ENCODE peak calls at places on chromosomes 6 and 20, in six cellular contexts. R is NCI-H2029, B is ureter, T is neuronal stem cell, K is A172, C is Peyer's patch. M is an unnamed sample.

GRCh38 chr20:19783966-19784401 is 25.9 kb downstream of the RIN2 start:
- DNase-seq in R (peak), B (peak), T (no peak), K (peak), C (no peak), M (peak)

GRCh38 chr6:140744648-140745320 is 1370.3 kb upstream of the CITED2 start:
- DNase-seq in R (no peak), B (no peak), T (no peak), K (no peak), C (no peak), M (no peak)

GRCh38 chr6:134152767-134153485 is 100.5 kb upstream of the SLC2A12 start:
- DNase-seq in R (no peak), B (no peak), T (no peak), K (no peak), C (no peak), M (no peak)

GRCh38 chr6:165701005-165701404 is 38.0 kb upstream of the PDE10A start:
- DNase-seq in R (no peak), B (no peak), T (no peak), K (no peak), C (no peak), M (no peak)

GRCh38 chr6:161295784-161296183 is 21.9 kb upstream of the AGPAT4 start:
- DNase-seq in R (no peak), B (no peak), T (no peak), K (no peak), C (no peak), M (no peak)

GRCh38 chr20:46433051-46433450 is 26.6 kb upstream of the ELMO2 start:
- DNase-seq in R (no peak), B (no peak), T (no peak), K (peak), C (no peak), M (peak)

GRCh38 chr20:52959125-52959524 is 13.0 kb upstream of the TSHZ2 start:
- DNase-seq in R (peak), B (no peak), T (no peak), K (peak), C (no peak), M (no peak)

GRCh38 chr20:20536240-20536933 is 168.5 kb downstream of the INSM1 start:
- DNase-seq in R (no peak), B (no peak), T (no peak), K (no peak), C (no peak), M (peak)

GRCh38 chr6:113050010-113050893 is 703.1 kb downstream of the RFPL4B start:
- DNase-seq in R (no peak), B (no peak), T (no peak), K (peak), C (no peak), M (no peak)

GRCh38 chr20:2865630-2866029 is 7.7 kb upstream of the PTPRA start:
- DNase-seq in R (no peak), B (no peak), T (no peak), K (no peak), C (no peak), M (no peak)

GRCh38 chr20:478949-479429 is 16.7 kb upstream of the TBC1D20 start:
- DNase-seq in R (peak), B (no peak), T (peak), K (peak), C (no peak), M (peak)

GRCh38 chr6:579339-579738 is 77.6 kb downstream of the HUS1B start:
- DNase-seq in R (no peak), B (no peak), T (no peak), K (peak), C (no peak), M (no peak)

GRCh38 chr6:45619994-45620471 is 242.3 kb upstream of the SUPT3H start:
- DNase-seq in R (no peak), B (no peak), T (no peak), K (no peak), C (no peak), M (no peak)

GRCh38 chr6:129645371-129646139 is 64.4 kb downstream of the ARHGAP18 start:
- DNase-seq in R (no peak), B (no peak), T (no peak), K (no peak), C (no peak), M (no peak)

GRCh38 chr20:62791301-62792181 is 4.7 kb upstream of the MRGBP start:
- DNase-seq in R (peak), B (peak), T (peak), K (peak), C (peak), M (peak)

GRCh38 chr6:27532820-27533538 is 60.1 kb upstream of the ZNF184 start:
- DNase-seq in R (no peak), B (no peak), T (no peak), K (peak), C (no peak), M (no peak)

GRCh38 chr20:62754991-62755356 is 41.3 kb upstream of the MRGBP start:
- DNase-seq in R (no peak), B (no peak), T (no peak), K (no peak), C (no peak), M (no peak)

GRCh38 chr20:1895674-1896496 is 678 bp downstream of the SIRPA start:
- DNase-seq in R (no peak), B (no peak), T (no peak), K (no peak), C (peak), M (peak)

GRCh38 chr6:169725270-169726048 is 1.2 kb upstream of the PHF10 start:
- DNase-seq in R (no peak), B (peak), T (peak), K (peak), C (peak), M (no peak)

GRCh38 chr20:32024683-32025295 is 14.6 kb downstream of the CCM2L start:
- DNase-seq in R (no peak), B (no peak), T (no peak), K (no peak), C (no peak), M (no peak)

GRCh38 chr6:2764610-2765165 is 505 bp upstream of the WRNIP1 start:
- DNase-seq in R (peak), B (peak), T (no peak), K (peak), C (peak), M (peak)

GRCh38 chr20:4504814-4505213 is 216.9 kb upstream of the PRND start:
- DNase-seq in R (no peak), B (no peak), T (no peak), K (no peak), C (no peak), M (no peak)

GRCh38 chr6:122799916-122800701 is 11.1 kb downstream of the SMPDL3A start:
- DNase-seq in R (no peak), B (no peak), T (no peak), K (peak), C (no peak), M (no peak)

GRCh38 chr20:3311623-3312022 is 72.6 kb upstream of the SLC4A11 start:
- DNase-seq in R (no peak), B (no peak), T (no peak), K (no peak), C (no peak), M (no peak)

GRCh38 chr20:23195635-23196034 is 109.5 kb upstream of the CD93 start:
- DNase-seq in R (no peak), B (no peak), T (no peak), K (no peak), C (no peak), M (no peak)

GRCh38 chr6:145818796-145819195 is 4.2 kb upstream of the FBXO30 start:
- DNase-seq in R (no peak), B (no peak), T (no peak), K (no peak), C (no peak), M (no peak)

GRCh38 chr6:40950986-40951730 is 87.9 kb downstream of the UNC5CL start:
- DNase-seq in R (no peak), B (no peak), T (no peak), K (peak), C (no peak), M (no peak)

GRCh38 chr6:17417817-17418216 is 24.4 kb downstream of the CAP2 start:
- DNase-seq in R (no peak), B (no peak), T (peak), K (peak), C (no peak), M (peak)

GRCh38 chr6:38149526-38149925 is 330.0 kb downstream of the ZFAND3 start:
- DNase-seq in R (no peak), B (no peak), T (peak), K (no peak), C (no peak), M (no peak)

GRCh38 chr20:11901127-11901526 is 16.6 kb upstream of the BTBD3 start:
- DNase-seq in R (no peak), B (no peak), T (no peak), K (peak), C (no peak), M (no peak)

GRCh38 chr6:150910561-150910960 is 45.1 kb downstream of the MTHFD1L start:
- DNase-seq in R (no peak), B (no peak), T (no peak), K (no peak), C (no peak), M (no peak)

GRCh38 chr20:61356171-61356570 is 104.1 kb downstream of the CDH4 start:
- DNase-seq in R (no peak), B (no peak), T (no peak), K (no peak), C (no peak), M (no peak)

GRCh38 chr6:142845624-142846458 is 99.1 kb downstream of the HIVEP2 start:
- DNase-seq in R (peak), B (peak), T (peak), K (peak), C (peak), M (peak)